ENCODE peak calls at places on chromosomes 12 and 14, in nine cellular contexts. S, D, V, L, J, W, H, C and T are unnamed samples. For H3K36me3, the result is how much of the 10 kb centered on the place peaks cover.

GRCh38 chr14:75069811-75070145 is 337 bp downstream of the ZC2HC1C start:
- DNase-seq in J (no peak), D (no peak), W (no peak), S (peak), H (no peak), C (no peak), V (no peak), L (no peak), T (no peak)

GRCh38 chr12:57755454-57756372 is 810 bp downstream of the MARCHF9 start:
- DNase-seq in D (no peak), S (peak), C (peak), W (no peak), L (peak), H (no peak), V (peak), J (peak), T (peak)

GRCh38 chr12:108307006-108307405 is 32.1 kb downstream of the CMKLR1 start:
- DNase-seq in J (peak), C (no peak), H (no peak), S (no peak), D (peak), L (no peak), W (no peak), V (no peak), T (no peak)

GRCh38 chr14:59511916-59512530 is 27.7 kb downstream of the JKAMP start:
- DNase-seq in D (no peak), H (peak), V (no peak), J (no peak), S (peak), W (no peak), C (no peak), L (no peak), T (peak)

GRCh38 chr14:36056846-36057245 is 119.7 kb downstream of the PTCSC3 start:
- DNase-seq in W (no peak), L (no peak), H (no peak), D (no peak), J (no peak), S (no peak), V (no peak), C (no peak), T (no peak)

GRCh38 chr14:57493467-57494181 is at the start of gene CCDC198:
- DNase-seq in S (no peak), L (no peak), H (no peak), D (no peak), J (no peak), W (no peak), C (peak), V (peak), T (no peak)

GRCh38 chr12:49903700-49904423 is at the start of gene FAIM2:
- DNase-seq in D (peak), V (peak), W (peak), S (no peak), J (peak), C (peak), H (no peak), L (peak), T (peak)

GRCh38 chr14:70086685-70087379 is 101.9 kb downstream of the SLC8A3 start:
- DNase-seq in J (no peak), S (peak), C (peak), W (no peak), D (peak), V (peak), H (no peak), L (no peak), T (peak)

GRCh38 chr12:96219700-96220206 is 25.6 kb downstream of the ELK3 start:
- DNase-seq in J (peak), H (no peak), S (no peak), V (no peak), D (peak), C (peak), L (no peak), W (no peak), T (no peak)

GRCh38 chr12:57238854-57239554 is 9.5 kb downstream of the SHMT2 start:
- DNase-seq in S (peak), D (peak), W (peak), L (peak), C (peak), V (peak), H (peak), J (peak), T (peak)

GRCh38 chr14:93206793-93207467 is at the start of the genes GON7 and UBR7:
- DNase-seq in J (peak), W (peak), L (peak), V (peak), S (peak), D (peak), C (peak), H (peak), T (peak)

GRCh38 chr14:59267046-59267445 is 78.6 kb downstream of the DAAM1 start:
- DNase-seq in J (peak), W (no peak), D (no peak), L (no peak), S (no peak), C (no peak), V (no peak), H (no peak), T (no peak)

GRCh38 chr12:54394281-54394719 is 9.8 kb upstream of the ZNF385A start:
- DNase-seq in C (peak), H (no peak), V (peak), D (peak), S (peak), J (peak), L (no peak), W (no peak), T (peak)

GRCh38 chr12:115456946-115457689 is 773.1 kb upstream of the TBX3 start:
- DNase-seq in V (no peak), C (peak), J (no peak), H (no peak), S (peak), D (no peak), W (no peak), L (no peak), T (no peak)

GRCh38 chr14:25006961-25007795 is 42.8 kb downstream of the STXBP6 start:
- DNase-seq in V (peak), D (peak), L (no peak), J (peak), H (no peak), C (peak), S (no peak), W (no peak), T (no peak)

GRCh38 chr14:94145902-94146527 is 16.6 kb upstream of the IFI27L2 start:
- DNase-seq in L (no peak), D (no peak), J (no peak), W (no peak), H (no peak), S (no peak), V (no peak), C (no peak), T (no peak)

GRCh38 chr12:73726881-73727280 is 810.8 kb upstream of the ATXN7L3B start:
- DNase-seq in D (no peak), J (no peak), H (no peak), S (no peak), L (no peak), C (no peak), V (no peak), W (no peak), T (no peak)
- H3K36me3 ChIP-seq in D (under half), J (under half), H (under half), S (under half), L (under half), C (under half), V (under half), W (under half), T (under half)

GRCh38 chr12:67758119-67758873 is 109.8 kb downstream of the DYRK2 start:
- DNase-seq in S (no peak), L (no peak), D (no peak), W (no peak), H (no peak), V (no peak), C (no peak), J (no peak), T (no peak)
- H3K27ac ChIP-seq in S (no peak), L (no peak), D (no peak), W (no peak), H (no peak), V (no peak), C (no peak), J (no peak), T (no peak)

GRCh38 chr12:11654338-11654737 is 4.9 kb downstream of the ETV6 start:
- DNase-seq in C (no peak), H (no peak), D (no peak), J (no peak), S (no peak), W (no peak), L (no peak), V (no peak), T (no peak)
- H3K36me3 ChIP-seq in C (under half), H (under half), D (under half), J (under half), S (under half), W (under half), L (under half), V (under half), T (under half)

GRCh38 chr14:41051801-41052200 is 554.9 kb upstream of the LRFN5 start:
- DNase-seq in W (no peak), H (no peak), C (no peak), L (no peak), V (no peak), J (no peak), D (no peak), S (no peak), T (no peak)
- H3K27ac ChIP-seq in W (no peak), H (no peak), C (no peak), L (no peak), V (no peak), J (no peak), D (no peak), S (no peak), T (no peak)

DNA sequence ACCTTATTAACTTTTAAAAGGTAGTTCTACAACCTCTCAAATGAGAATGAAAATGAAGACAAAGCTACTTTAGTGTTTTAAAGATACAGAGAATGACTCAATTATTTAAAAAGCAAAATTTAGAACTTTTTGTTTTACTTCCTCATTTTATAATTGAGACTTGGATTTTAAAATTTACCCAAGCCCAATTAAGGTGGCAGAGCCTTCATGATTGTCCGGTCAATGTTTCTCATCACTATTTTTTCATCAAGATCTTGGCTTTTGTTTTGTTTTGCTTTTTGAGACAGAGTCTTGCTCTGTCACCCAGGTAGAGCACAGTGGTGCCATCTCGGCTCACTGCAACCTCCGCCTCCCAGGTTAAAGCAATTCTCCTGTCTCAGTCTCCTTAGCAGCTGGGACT is 32.7 kb downstream of the PPP4R3A start:
- DNase-seq in D (no peak), H (no peak), W (no peak), J (no peak), V (no peak), C (no peak), S (no peak), L (no peak), T (no peak)
- H3K36me3 ChIP-seq in D (half or more), H (under half), W (under half), J (half or more), V (under half), C (under half), S (half or more), L (half or more), T (half or more)